ENCODE peak calls at places on chromosomes 2 and 18, in six cellular contexts. One of them, this sample, is unnamed.

GRCh38 chr2:34831096-34831495 is 1232.0 kb upstream of the FAM98A start:
- DNase-seq in HepG2: no peak
- DNase-seq in K562: no peak
- DNase-seq in WTC11: no peak
- DNase-seq in A549: no peak
- DNase-seq in GM12878: no peak
- DNase-seq in this sample: no peak

GRCh38 chr2:2523395-2524339 is 192.6 kb upstream of the MYT1L start:
- DNase-seq in A549: no peak
- DNase-seq in WTC11: no peak
- DNase-seq in K562: no peak
- DNase-seq in GM12878: no peak
- DNase-seq in HepG2: no peak
- DNase-seq in this sample: no peak

GRCh38 chr2:209523041-209523740 is 99.3 kb downstream of the MAP2 start:
- DNase-seq in GM12878: no peak
- DNase-seq in WTC11: no peak
- DNase-seq in A549: no peak
- DNase-seq in HepG2: no peak
- DNase-seq in K562: no peak
- DNase-seq in this sample: no peak

GRCh38 chr2:29485631-29486030 is 370.4 kb downstream of the CLIP4 start:
- DNase-seq in WTC11: no peak
- DNase-seq in A549: no peak
- DNase-seq in GM12878: no peak
- DNase-seq in HepG2: no peak
- DNase-seq in K562: no peak
- DNase-seq in this sample: no peak

GRCh38 chr2:9944330-9944758 is 7.1 kb upstream of the GRHL1 start:
- DNase-seq in WTC11: no peak
- DNase-seq in HepG2: peak; percentile 63
- DNase-seq in GM12878: no peak
- DNase-seq in K562: no peak
- DNase-seq in A549: no peak
- DNase-seq in this sample: no peak

GRCh38 chr2:37456479-37456878 is 112.0 kb downstream of the QPCT start:
- DNase-seq in WTC11: no peak
- DNase-seq in K562: no peak
- DNase-seq in GM12878: no peak
- DNase-seq in HepG2: no peak
- DNase-seq in A549: no peak
- DNase-seq in this sample: no peak

GRCh38 chr2:99659874-99660273 is 170.1 kb upstream of the REV1 start:
- DNase-seq in WTC11: no peak
- DNase-seq in A549: no peak
- DNase-seq in HepG2: no peak
- DNase-seq in GM12878: no peak
- DNase-seq in K562: no peak
- DNase-seq in this sample: peak; percentile 48

GRCh38 chr2:132692816-132693215 is 22.8 kb upstream of the LYPD1 start:
- DNase-seq in WTC11: no peak
- DNase-seq in K562: no peak
- DNase-seq in GM12878: no peak
- DNase-seq in HepG2: no peak
- DNase-seq in A549: no peak
- DNase-seq in this sample: peak; percentile 57

GRCh38 chr18:63439334-63439733 is 17.1 kb upstream of the VPS4B start:
- DNase-seq in WTC11: peak; percentile 50
- DNase-seq in HepG2: peak; percentile 33
- DNase-seq in K562: peak; percentile 43
- DNase-seq in A549: peak; percentile 36
- DNase-seq in GM12878: no peak
- DNase-seq in this sample: peak; percentile 70

GRCh38 chr2:108583903-108584520 is 49.7 kb downstream of the LIMS1 start:
- DNase-seq in GM12878: no peak
- DNase-seq in HepG2: peak; percentile 82
- DNase-seq in K562: peak; percentile 58
- DNase-seq in A549: peak; percentile 72
- DNase-seq in WTC11: peak; percentile 40
- DNase-seq in this sample: peak; percentile 87

GRCh38 chr18:50262977-50263376 is 3.3 kb downstream of the CFAP53 start:
- DNase-seq in A549: no peak
- DNase-seq in GM12878: no peak
- DNase-seq in K562: no peak
- DNase-seq in WTC11: no peak
- DNase-seq in HepG2: no peak
- DNase-seq in this sample: no peak

GRCh38 chr2:241811952-241812729 is 3.1 kb downstream of the NEU4 start:
- DNase-seq in K562: no peak
- DNase-seq in WTC11: no peak
- DNase-seq in GM12878: no peak
- DNase-seq in HepG2: no peak
- DNase-seq in A549: no peak
- DNase-seq in this sample: no peak

GRCh38 chr2:176169711-176170110 is 12.6 kb downstream of the HOXD3 start:
- DNase-seq in A549: no peak
- DNase-seq in K562: no peak
- DNase-seq in WTC11: no peak
- DNase-seq in GM12878: no peak
- DNase-seq in HepG2: no peak
- DNase-seq in this sample: no peak

GRCh38 chr2:42102606-42103450 is 55.0 kb downstream of the PKDCC start:
- DNase-seq in GM12878: no peak
- DNase-seq in K562: no peak
- DNase-seq in HepG2: no peak
- DNase-seq in A549: no peak
- DNase-seq in WTC11: peak; percentile 96
- DNase-seq in this sample: no peak

GRCh38 chr18:26864658-26865057 is 849 bp downstream of the AQP4 start:
- DNase-seq in WTC11: no peak
- DNase-seq in K562: no peak
- DNase-seq in A549: no peak
- DNase-seq in GM12878: no peak
- DNase-seq in HepG2: no peak
- DNase-seq in this sample: no peak

GRCh38 chr2:237875234-237876055 is 16.0 kb downstream of the RAMP1 start:
- DNase-seq in WTC11: no peak
- DNase-seq in GM12878: no peak
- DNase-seq in HepG2: no peak
- DNase-seq in A549: no peak
- DNase-seq in K562: no peak
- DNase-seq in this sample: no peak

GRCh38 chr2:42659601-42660000 is 91.2 kb downstream of the MTA3 start:
- DNase-seq in K562: no peak
- DNase-seq in A549: no peak
- DNase-seq in HepG2: no peak
- DNase-seq in WTC11: no peak
- DNase-seq in GM12878: no peak
- DNase-seq in this sample: no peak

GRCh38 chr2:61328707-61329251 is 142.1 kb downstream of the USP34 start:
- DNase-seq in K562: no peak
- DNase-seq in WTC11: no peak
- DNase-seq in A549: no peak
- DNase-seq in GM12878: no peak
- DNase-seq in HepG2: no peak
- DNase-seq in this sample: peak; percentile 6

GRCh38 chr2:74747411-74748080 is 86.4 kb upstream of the HK2 start:
- DNase-seq in HepG2: peak; percentile 90
- DNase-seq in WTC11: no peak
- DNase-seq in GM12878: no peak
- DNase-seq in K562: no peak
- DNase-seq in A549: no peak
- DNase-seq in this sample: peak; percentile 87

GRCh38 chr2:29001791-29002190 is 20.7 kb downstream of the TOGARAM2 start:
- DNase-seq in HepG2: no peak
- DNase-seq in WTC11: no peak
- DNase-seq in GM12878: no peak
- DNase-seq in A549: no peak
- DNase-seq in K562: no peak
- DNase-seq in this sample: no peak

GRCh38 chr18:46283268-46283667 is 179.1 kb downstream of the HAUS1 start:
- DNase-seq in K562: no peak
- DNase-seq in WTC11: no peak
- DNase-seq in GM12878: no peak
- DNase-seq in A549: no peak
- DNase-seq in HepG2: no peak
- DNase-seq in this sample: peak; percentile 10

GRCh38 chr18:36349552-36349951 is 52.0 kb downstream of the FHOD3 start:
- DNase-seq in HepG2: no peak
- DNase-seq in K562: no peak
- DNase-seq in A549: no peak
- DNase-seq in GM12878: no peak
- DNase-seq in WTC11: no peak
- DNase-seq in this sample: peak; percentile 8

GRCh38 chr2:209805351-209805750 is 33.7 kb downstream of the UNC80 start:
- DNase-seq in WTC11: no peak
- DNase-seq in GM12878: no peak
- DNase-seq in A549: no peak
- DNase-seq in K562: no peak
- DNase-seq in HepG2: no peak
- DNase-seq in this sample: no peak

GRCh38 chr2:10385933-10386773 is 62.0 kb downstream of the ODC1 start:
- DNase-seq in A549: peak; percentile 70
- DNase-seq in WTC11: no peak
- DNase-seq in HepG2: peak; percentile 34
- DNase-seq in GM12878: no peak
- DNase-seq in K562: no peak
- DNase-seq in this sample: peak; percentile 75

GRCh38 chr2:191496838-191497237 is 181.1 kb upstream of the NABP1 start:
- DNase-seq in K562: no peak
- DNase-seq in A549: no peak
- DNase-seq in GM12878: no peak
- DNase-seq in WTC11: no peak
- DNase-seq in HepG2: no peak
- DNase-seq in this sample: no peak

GRCh38 chr2:191497822-191498221 is 180.1 kb upstream of the NABP1 start:
- DNase-seq in K562: no peak
- DNase-seq in WTC11: no peak
- DNase-seq in GM12878: no peak
- DNase-seq in A549: no peak
- DNase-seq in HepG2: no peak
- DNase-seq in this sample: no peak

GRCh38 chr2:191499874-191500565 is 177.9 kb upstream of the NABP1 start:
- DNase-seq in HepG2: no peak
- DNase-seq in A549: no peak
- DNase-seq in K562: no peak
- DNase-seq in WTC11: no peak
- DNase-seq in GM12878: no peak
- DNase-seq in this sample: peak; percentile 57

GRCh38 chr2:191500566-191501389 is 177.2 kb upstream of the NABP1 start:
- DNase-seq in A549: no peak
- DNase-seq in HepG2: no peak
- DNase-seq in K562: no peak
- DNase-seq in WTC11: no peak
- DNase-seq in GM12878: no peak
- DNase-seq in this sample: no peak

DNA sequence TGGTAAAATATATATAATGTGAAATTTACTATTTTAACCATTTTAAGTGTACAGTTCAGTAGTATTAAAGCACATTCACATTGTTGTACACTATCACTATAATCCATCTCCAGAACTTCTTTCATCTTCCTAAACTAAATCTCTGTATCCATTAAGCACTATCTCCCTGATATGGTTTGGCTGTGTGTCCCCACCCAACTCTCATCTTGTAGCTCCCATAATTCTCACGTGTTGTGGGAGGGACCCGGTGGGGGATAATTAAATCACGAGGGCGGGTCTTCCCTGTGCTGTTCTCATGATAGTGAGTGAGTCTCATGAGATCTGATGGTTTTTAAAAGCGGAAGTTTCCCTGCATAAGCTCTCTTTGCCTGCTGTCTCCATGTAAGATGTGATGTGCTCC is 178.9 kb upstream of the NABP1 start:
- DNase-seq in GM12878: no peak
- DNase-seq in HepG2: no peak
- DNase-seq in K562: no peak
- DNase-seq in A549: no peak
- DNase-seq in WTC11: no peak
- DNase-seq in this sample: no peak
- TF ChIP-seq USF2 in GM12878: no peak
- TF ChIP-seq USF2 in HepG2: no peak
- TF ChIP-seq USF2 in K562: no peak
- TF ChIP-seq USF2 in A549: no peak
- TF ChIP-seq USF2 in WTC11: no peak
- TF ChIP-seq USF2 in this sample: no peak

GRCh38 chr18:52572036-52572750 is 232.2 kb downstream of the DCC start:
- DNase-seq in WTC11: no peak
- DNase-seq in HepG2: no peak
- DNase-seq in A549: no peak
- DNase-seq in K562: no peak
- DNase-seq in GM12878: no peak
- DNase-seq in this sample: no peak
- TF ChIP-seq USF2 in WTC11: no peak
- TF ChIP-seq USF2 in HepG2: no peak
- TF ChIP-seq USF2 in A549: no peak
- TF ChIP-seq USF2 in K562: no peak
- TF ChIP-seq USF2 in GM12878: no peak
- TF ChIP-seq USF2 in this sample: no peak

GRCh38 chr2:181626671-181627070 is 30.2 kb downstream of the CERKL start:
- DNase-seq in WTC11: no peak
- DNase-seq in A549: no peak
- DNase-seq in GM12878: no peak
- DNase-seq in HepG2: no peak
- DNase-seq in K562: no peak
- DNase-seq in this sample: no peak
- TF ChIP-seq USF2 in WTC11: no peak
- TF ChIP-seq USF2 in A549: no peak
- TF ChIP-seq USF2 in GM12878: no peak
- TF ChIP-seq USF2 in HepG2: no peak
- TF ChIP-seq USF2 in K562: no peak
- TF ChIP-seq USF2 in this sample: no peak

GRCh38 chr2:162490795-162491470 is 147.0 kb downstream of the GCA start:
- DNase-seq in A549: no peak
- DNase-seq in GM12878: no peak
- DNase-seq in HepG2: no peak
- DNase-seq in K562: no peak
- DNase-seq in WTC11: no peak
- DNase-seq in this sample: no peak
- TF ChIP-seq USF2 in A549: no peak
- TF ChIP-seq USF2 in GM12878: no peak
- TF ChIP-seq USF2 in HepG2: no peak
- TF ChIP-seq USF2 in K562: no peak
- TF ChIP-seq USF2 in WTC11: no peak
- TF ChIP-seq USF2 in this sample: no peak

GRCh38 chr2:138475394-138475793 is 26.2 kb upstream of the SPOPL start:
- DNase-seq in HepG2: peak; percentile 77
- DNase-seq in A549: no peak
- DNase-seq in K562: no peak
- DNase-seq in GM12878: peak; percentile 53
- DNase-seq in WTC11: no peak
- DNase-seq in this sample: no peak
- TF ChIP-seq USF2 in HepG2: no peak
- TF ChIP-seq USF2 in A549: no peak
- TF ChIP-seq USF2 in K562: no peak
- TF ChIP-seq USF2 in GM12878: no peak
- TF ChIP-seq USF2 in WTC11: no peak
- TF ChIP-seq USF2 in this sample: no peak

GRCh38 chr18:22348521-22349316 is 69.0 kb downstream of the CTAGE1 start:
- DNase-seq in WTC11: peak; percentile 64
- DNase-seq in HepG2: no peak
- DNase-seq in K562: no peak
- DNase-seq in GM12878: no peak
- DNase-seq in A549: no peak
- DNase-seq in this sample: peak; percentile 42
- TF ChIP-seq USF2 in WTC11: peak; percentile 19
- TF ChIP-seq USF2 in HepG2: no peak
- TF ChIP-seq USF2 in K562: no peak
- TF ChIP-seq USF2 in GM12878: no peak
- TF ChIP-seq USF2 in A549: peak; percentile 35
- TF ChIP-seq USF2 in this sample: peak; percentile 62

This sample was measured in IMR-90.